ENCODE peak calls at places on chromosomes 2 and 18, in ten cellular contexts. One of them, this sample, is unnamed.

GRCh38 chr2:73908689-73909652 is 16.2 kb downstream of the ACTG2 start:
- DNase-seq in endodermal cell: no peak
- DNase-seq in PC-9: peak; percentile 62
- DNase-seq in adrenal gland: no peak
- DNase-seq in lung: no peak
- DNase-seq in cardiac fibroblast: no peak
- DNase-seq in dorsolateral prefrontal cortex: no peak
- DNase-seq in choroid plexus epithelial cell: no peak
- DNase-seq in neural progenitor cell: no peak
- DNase-seq in DND-41: no peak
- DNase-seq in this sample: no peak

GRCh38 chr2:143171817-143172216 is 42.6 kb downstream of the ARHGAP15 start:
- DNase-seq in PC-9: no peak
- DNase-seq in lung: no peak
- DNase-seq in adrenal gland: no peak
- DNase-seq in choroid plexus epithelial cell: peak; percentile 27
- DNase-seq in cardiac fibroblast: peak; percentile 6
- DNase-seq in DND-41: no peak
- DNase-seq in neural progenitor cell: peak; percentile 43
- DNase-seq in dorsolateral prefrontal cortex: no peak
- DNase-seq in endodermal cell: no peak
- DNase-seq in this sample: no peak

GRCh38 chr2:197209742-197210408 is 100.7 kb downstream of the ANKRD44 start:
- DNase-seq in cardiac fibroblast: no peak
- DNase-seq in choroid plexus epithelial cell: no peak
- DNase-seq in DND-41: no peak
- DNase-seq in lung: peak; percentile 73
- DNase-seq in neural progenitor cell: no peak
- DNase-seq in adrenal gland: no peak
- DNase-seq in PC-9: peak; percentile 50
- DNase-seq in dorsolateral prefrontal cortex: no peak
- DNase-seq in endodermal cell: peak; percentile 41
- DNase-seq in this sample: no peak

GRCh38 chr2:220034356-220035121 is 407.1 kb downstream of the SLC4A3 start:
- DNase-seq in DND-41: no peak
- DNase-seq in endodermal cell: no peak
- DNase-seq in adrenal gland: no peak
- DNase-seq in dorsolateral prefrontal cortex: peak; percentile 56
- DNase-seq in neural progenitor cell: no peak
- DNase-seq in lung: no peak
- DNase-seq in cardiac fibroblast: peak; percentile 60
- DNase-seq in PC-9: no peak
- DNase-seq in choroid plexus epithelial cell: peak; percentile 59
- DNase-seq in this sample: no peak

GRCh38 chr18:75088622-75089211 is 120.2 kb downstream of the PTGR3 start:
- DNase-seq in choroid plexus epithelial cell: no peak
- DNase-seq in endodermal cell: peak; percentile 34
- DNase-seq in cardiac fibroblast: no peak
- DNase-seq in neural progenitor cell: no peak
- DNase-seq in DND-41: no peak
- DNase-seq in dorsolateral prefrontal cortex: no peak
- DNase-seq in PC-9: no peak
- DNase-seq in lung: no peak
- DNase-seq in adrenal gland: no peak
- DNase-seq in this sample: no peak

GRCh38 chr2:98608962-98609604 is 694 bp downstream of the UNC50 start:
- DNase-seq in dorsolateral prefrontal cortex: no peak
- DNase-seq in neural progenitor cell: peak; percentile 53
- DNase-seq in adrenal gland: peak; percentile 35
- DNase-seq in PC-9: no peak
- DNase-seq in endodermal cell: peak; percentile 59
- DNase-seq in lung: no peak
- DNase-seq in choroid plexus epithelial cell: peak; percentile 68
- DNase-seq in DND-41: no peak
- DNase-seq in cardiac fibroblast: peak; percentile 55
- DNase-seq in this sample: no peak

GRCh38 chr2:189188446-189188845 is 8.9 kb upstream of the COL5A2 start:
- DNase-seq in choroid plexus epithelial cell: no peak
- DNase-seq in lung: no peak
- DNase-seq in DND-41: no peak
- DNase-seq in adrenal gland: no peak
- DNase-seq in cardiac fibroblast: no peak
- DNase-seq in endodermal cell: no peak
- DNase-seq in dorsolateral prefrontal cortex: no peak
- DNase-seq in PC-9: peak; percentile 39
- DNase-seq in neural progenitor cell: no peak
- DNase-seq in this sample: no peak

GRCh38 chr2:45014016-45014702 is 4.9 kb upstream of the SIX2 start:
- DNase-seq in DND-41: no peak
- DNase-seq in PC-9: no peak
- DNase-seq in choroid plexus epithelial cell: peak; percentile 84
- DNase-seq in lung: no peak
- DNase-seq in dorsolateral prefrontal cortex: no peak
- DNase-seq in cardiac fibroblast: peak; percentile 80
- DNase-seq in endodermal cell: peak; percentile 93
- DNase-seq in neural progenitor cell: peak; percentile 89
- DNase-seq in adrenal gland: peak; percentile 24
- DNase-seq in this sample: no peak

GRCh38 chr2:190765386-190766173 is 115.0 kb upstream of the GLS start:
- DNase-seq in adrenal gland: no peak
- DNase-seq in cardiac fibroblast: peak; percentile 53
- DNase-seq in PC-9: peak; percentile 65
- DNase-seq in choroid plexus epithelial cell: peak; percentile 66
- DNase-seq in endodermal cell: no peak
- DNase-seq in neural progenitor cell: no peak
- DNase-seq in dorsolateral prefrontal cortex: no peak
- DNase-seq in lung: no peak
- DNase-seq in DND-41: no peak
- DNase-seq in this sample: no peak

GRCh38 chr2:63975437-63976124 is 43.6 kb downstream of the VPS54 start:
- DNase-seq in choroid plexus epithelial cell: no peak
- DNase-seq in DND-41: no peak
- DNase-seq in PC-9: no peak
- DNase-seq in lung: no peak
- DNase-seq in neural progenitor cell: no peak
- DNase-seq in adrenal gland: no peak
- DNase-seq in dorsolateral prefrontal cortex: no peak
- DNase-seq in cardiac fibroblast: no peak
- DNase-seq in endodermal cell: no peak
- DNase-seq in this sample: no peak

GRCh38 chr2:191500566-191501389 is 177.2 kb upstream of the NABP1 start:
- DNase-seq in endodermal cell: no peak
- DNase-seq in neural progenitor cell: no peak
- DNase-seq in choroid plexus epithelial cell: no peak
- DNase-seq in adrenal gland: no peak
- DNase-seq in PC-9: no peak
- DNase-seq in DND-41: no peak
- DNase-seq in lung: no peak
- DNase-seq in cardiac fibroblast: no peak
- DNase-seq in dorsolateral prefrontal cortex: no peak
- DNase-seq in this sample: no peak

GRCh38 chr2:132383956-132384355 is 32.6 kb upstream of the GPR39 start:
- DNase-seq in cardiac fibroblast: no peak
- DNase-seq in lung: no peak
- DNase-seq in PC-9: no peak
- DNase-seq in neural progenitor cell: peak; percentile 18
- DNase-seq in dorsolateral prefrontal cortex: no peak
- DNase-seq in endodermal cell: no peak
- DNase-seq in choroid plexus epithelial cell: no peak
- DNase-seq in DND-41: no peak
- DNase-seq in adrenal gland: no peak
- DNase-seq in this sample: no peak

DNA sequence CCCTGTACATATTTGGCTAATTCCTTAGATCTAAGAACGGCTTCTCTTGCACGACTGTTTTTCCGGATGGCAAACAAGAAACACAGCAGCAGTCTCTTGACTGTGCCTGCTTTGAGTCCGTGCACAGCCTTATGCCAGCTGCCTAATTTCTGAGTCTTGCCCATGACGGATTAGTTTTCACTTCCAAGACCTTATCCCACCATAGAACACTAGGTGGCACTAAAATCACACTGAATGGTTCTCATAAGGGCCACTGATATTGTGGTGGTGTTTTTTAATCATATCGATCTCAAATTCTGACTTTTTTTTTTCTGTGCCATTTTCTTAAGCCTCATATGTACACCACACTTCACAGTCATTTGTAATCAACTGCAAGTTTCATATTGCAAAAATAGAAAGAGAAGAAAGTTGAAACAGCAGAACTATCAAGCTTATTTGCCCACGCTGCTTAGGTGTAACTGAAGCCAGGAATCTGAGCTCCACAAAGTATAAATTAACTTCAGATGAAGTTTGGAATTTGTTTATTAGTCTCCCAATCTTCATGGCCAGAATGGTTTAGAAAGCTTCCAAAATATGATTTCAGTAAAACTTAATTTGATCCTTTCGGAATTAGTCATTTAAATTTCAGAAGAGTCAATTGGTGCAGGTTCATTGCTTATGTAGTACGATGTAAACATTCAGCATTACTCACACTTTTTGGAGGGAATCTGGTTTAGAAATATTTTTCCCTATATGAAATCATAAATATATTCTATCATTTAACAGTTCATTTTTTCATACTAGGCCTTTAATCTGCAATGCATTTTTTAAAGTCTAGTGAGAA is 45.5 kb upstream of the SCN7A start:
- DNase-seq in endodermal cell: peak; percentile 59
- DNase-seq in PC-9: no peak
- DNase-seq in cardiac fibroblast: peak; percentile 76
- DNase-seq in DND-41: peak; percentile 19
- DNase-seq in lung: no peak
- DNase-seq in dorsolateral prefrontal cortex: no peak
- DNase-seq in neural progenitor cell: peak; percentile 72
- DNase-seq in choroid plexus epithelial cell: peak; percentile 81
- DNase-seq in adrenal gland: peak; percentile 14
- DNase-seq in this sample: peak; percentile 14
- H3K4me3 ChIP-seq in endodermal cell: no peak overlapping the region
- H3K4me3 ChIP-seq in PC-9: no peak overlapping the region
- H3K4me3 ChIP-seq in cardiac fibroblast: no peak overlapping the region
- H3K4me3 ChIP-seq in DND-41: no peak overlapping the region
- H3K4me3 ChIP-seq in lung: no peak overlapping the region
- H3K4me3 ChIP-seq in dorsolateral prefrontal cortex: no peak overlapping the region
- H3K4me3 ChIP-seq in neural progenitor cell: no peak overlapping the region
- H3K4me3 ChIP-seq in choroid plexus epithelial cell: no peak overlapping the region
- H3K4me3 ChIP-seq in adrenal gland: no peak overlapping the region
- H3K4me3 ChIP-seq in this sample: no peak overlapping the region

GRCh38 chr18:25672490-25672889 is 320.5 kb upstream of the ZNF521 start:
- DNase-seq in lung: no peak
- DNase-seq in cardiac fibroblast: no peak
- DNase-seq in DND-41: no peak
- DNase-seq in choroid plexus epithelial cell: no peak
- DNase-seq in adrenal gland: no peak
- DNase-seq in dorsolateral prefrontal cortex: no peak
- DNase-seq in endodermal cell: peak; percentile 89
- DNase-seq in neural progenitor cell: peak; percentile 24
- DNase-seq in PC-9: no peak
- DNase-seq in this sample: no peak
- TF ChIP-seq CTCF in lung: no peak
- TF ChIP-seq CTCF in cardiac fibroblast: no peak
- TF ChIP-seq CTCF in DND-41: peak; percentile 28
- TF ChIP-seq CTCF in choroid plexus epithelial cell: peak; percentile 19
- TF ChIP-seq CTCF in adrenal gland: no peak
- TF ChIP-seq CTCF in dorsolateral prefrontal cortex: no peak
- TF ChIP-seq CTCF in endodermal cell: peak; percentile 78
- TF ChIP-seq CTCF in neural progenitor cell: peak; percentile 34
- TF ChIP-seq CTCF in PC-9: no peak
- TF ChIP-seq CTCF in this sample: peak; percentile 10

GRCh38 chr18:12776821-12777471 is 74.1 kb downstream of the PSMG2 start:
- DNase-seq in PC-9: no peak
- DNase-seq in endodermal cell: peak; percentile 58
- DNase-seq in DND-41: no peak
- DNase-seq in neural progenitor cell: no peak
- DNase-seq in lung: no peak
- DNase-seq in dorsolateral prefrontal cortex: no peak
- DNase-seq in choroid plexus epithelial cell: no peak
- DNase-seq in adrenal gland: no peak
- DNase-seq in cardiac fibroblast: no peak
- DNase-seq in this sample: no peak

GRCh38 chr18:12779043-12779442 is 76.2 kb downstream of the PSMG2 start:
- DNase-seq in dorsolateral prefrontal cortex: no peak
- DNase-seq in DND-41: no peak
- DNase-seq in endodermal cell: no peak
- DNase-seq in lung: peak; percentile 24
- DNase-seq in PC-9: no peak
- DNase-seq in adrenal gland: no peak
- DNase-seq in neural progenitor cell: no peak
- DNase-seq in cardiac fibroblast: no peak
- DNase-seq in choroid plexus epithelial cell: no peak
- DNase-seq in this sample: no peak

GRCh38 chr18:12779456-12779855 is 76.6 kb downstream of the PSMG2 start:
- DNase-seq in PC-9: no peak
- DNase-seq in DND-41: no peak
- DNase-seq in neural progenitor cell: no peak
- DNase-seq in cardiac fibroblast: no peak
- DNase-seq in dorsolateral prefrontal cortex: no peak
- DNase-seq in choroid plexus epithelial cell: no peak
- DNase-seq in lung: peak; percentile 24
- DNase-seq in endodermal cell: no peak
- DNase-seq in adrenal gland: no peak
- DNase-seq in this sample: no peak

GRCh38 chr18:12774982-12775381 is 72.1 kb downstream of the PSMG2 start:
- DNase-seq in dorsolateral prefrontal cortex: no peak
- DNase-seq in DND-41: peak; percentile 65
- DNase-seq in cardiac fibroblast: peak; percentile 25
- DNase-seq in neural progenitor cell: no peak
- DNase-seq in endodermal cell: no peak
- DNase-seq in lung: no peak
- DNase-seq in choroid plexus epithelial cell: no peak
- DNase-seq in adrenal gland: no peak
- DNase-seq in PC-9: no peak
- DNase-seq in this sample: no peak

DNA sequence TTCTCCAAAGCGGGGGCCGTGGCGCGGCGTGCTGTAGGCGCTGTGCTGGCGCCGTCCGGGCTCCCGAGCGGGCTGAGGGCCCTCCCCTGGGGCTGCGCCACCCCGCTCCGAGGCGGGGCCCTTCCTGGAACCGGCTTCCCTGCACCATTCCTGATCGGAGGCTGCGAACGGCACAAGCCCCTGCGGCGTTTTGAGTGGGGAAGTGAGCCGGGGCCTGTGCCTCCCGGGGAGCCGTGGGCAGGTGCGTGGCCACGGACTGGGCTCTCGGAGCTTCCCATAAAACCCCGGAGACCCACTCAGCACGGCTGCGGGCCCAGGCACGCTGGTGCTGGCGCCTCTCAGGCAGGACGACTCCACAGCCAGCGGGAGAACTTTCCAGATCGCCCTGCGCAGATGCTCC is 74.7 kb downstream of the PSMG2 start:
- DNase-seq in cardiac fibroblast: no peak
- DNase-seq in neural progenitor cell: no peak
- DNase-seq in adrenal gland: no peak
- DNase-seq in choroid plexus epithelial cell: no peak
- DNase-seq in dorsolateral prefrontal cortex: no peak
- DNase-seq in lung: no peak
- DNase-seq in DND-41: no peak
- DNase-seq in PC-9: no peak
- DNase-seq in endodermal cell: no peak
- DNase-seq in this sample: no peak
- H3K4me3 ChIP-seq in cardiac fibroblast: peak overlapping the region; percentile 13
- H3K4me3 ChIP-seq in neural progenitor cell: no peak overlapping the region
- H3K4me3 ChIP-seq in adrenal gland: no peak overlapping the region
- H3K4me3 ChIP-seq in choroid plexus epithelial cell: peak overlapping the region; percentile 39
- H3K4me3 ChIP-seq in dorsolateral prefrontal cortex: peak overlapping the region; percentile 17
- H3K4me3 ChIP-seq in lung: no peak overlapping the region
- H3K4me3 ChIP-seq in DND-41: no peak overlapping the region
- H3K4me3 ChIP-seq in PC-9: no peak overlapping the region
- H3K4me3 ChIP-seq in endodermal cell: no peak overlapping the region
- H3K4me3 ChIP-seq in this sample: no peak overlapping the region

GRCh38 chr2:100852999-100853908 is 33.3 kb downstream of the NPAS2 start:
- DNase-seq in neural progenitor cell: no peak
- DNase-seq in DND-41: no peak
- DNase-seq in adrenal gland: no peak
- DNase-seq in PC-9: peak; percentile 75
- DNase-seq in choroid plexus epithelial cell: peak; percentile 27
- DNase-seq in lung: no peak
- DNase-seq in cardiac fibroblast: no peak
- DNase-seq in dorsolateral prefrontal cortex: no peak
- DNase-seq in endodermal cell: peak; percentile 53
- DNase-seq in this sample: no peak
- TF ChIP-seq CTCF in neural progenitor cell: no peak
- TF ChIP-seq CTCF in DND-41: peak; percentile 12
- TF ChIP-seq CTCF in adrenal gland: no peak
- TF ChIP-seq CTCF in PC-9: no peak
- TF ChIP-seq CTCF in choroid plexus epithelial cell: no peak
- TF ChIP-seq CTCF in lung: no peak
- TF ChIP-seq CTCF in cardiac fibroblast: no peak
- TF ChIP-seq CTCF in dorsolateral prefrontal cortex: no peak
- TF ChIP-seq CTCF in endodermal cell: peak; percentile 17
- TF ChIP-seq CTCF in this sample: no peak

This sample was measured in LNCaP clone FGC.